ENCODE peak calls at places on chromosome 22, in seven cellular contexts. N is ELR; B is iPS DF 6.9; A is stimulated activated CD4-positive, alpha-beta T cell treated with anti-CD3 and anti-CD28 coated beads, Interleukin-4, amount 100 ng/mL, for 24 hours; C is adrenal gland; J is mammary epithelial cell; G is stimulated activated CD8-positive, alpha-beta memory T cell treated with anti-CD3 and anti-CD28 coated beads, Interleukin-7, amount 100 ng/mL, for 1 hour. F is an unnamed sample.

GRCh38 chr22:23251445-23252093 is 71.3 kb downstream of the BCR start:
- DNase-seq in N (peak; percentile 49), B (no peak), A (no peak), C (peak; percentile 75), J (peak; percentile 46), G (no peak), F (peak; percentile 1)

GRCh38 chr22:33335611-33336279 is 277.6 kb upstream of the SYN3 start:
- DNase-seq in N (no peak), B (no peak), A (no peak), C (no peak), J (no peak), G (no peak), F (no peak)

GRCh38 chr22:50274311-50274710 is 4.1 kb upstream of the MAPK11 start:
- DNase-seq in N (peak; percentile 73), B (no peak), A (peak; percentile 49), C (peak; percentile 84), J (no peak), G (no peak), F (peak; percentile 58)

GRCh38 chr22:23882370-23882769 is 11.8 kb upstream of the MIF start:
- DNase-seq in N (no peak), B (no peak), A (no peak), C (no peak), J (no peak), G (no peak), F (no peak)

GRCh38 chr22:33035276-33035863 is 22.8 kb downstream of the SYN3 start:
- DNase-seq in N (no peak), B (no peak), A (no peak), C (peak; percentile 13), J (no peak), G (no peak), F (no peak)

GRCh38 chr22:28620244-28620922 is 59.3 kb downstream of the TTC28 start:
- DNase-seq in N (no peak), B (no peak), A (no peak), C (no peak), J (no peak), G (no peak), F (no peak)

GRCh38 chr22:39545310-39546063 is 12.9 kb upstream of the RPS19BP1 start:
- DNase-seq in N (no peak), B (no peak), A (peak; percentile 71), C (peak; percentile 61), J (peak; percentile 32), G (peak; percentile 53), F (no peak)

GRCh38 chr22:45187891-45188290 is 24.2 kb downstream of the NUP50 start:
- DNase-seq in N (no peak), B (no peak), A (no peak), C (no peak), J (no peak), G (no peak), F (no peak)

GRCh38 chr22:28375761-28376534 is 303.7 kb downstream of the TTC28 start:
- DNase-seq in N (no peak), B (no peak), A (no peak), C (no peak), J (no peak), G (no peak), F (no peak)

GRCh38 chr22:49044776-49045175 is 782.9 kb downstream of the BRD1 start:
- DNase-seq in N (no peak), B (no peak), A (no peak), C (no peak), J (no peak), G (no peak), F (no peak)

GRCh38 chr22:44916281-44917231 is 93.2 kb downstream of the PHF21B start:
- DNase-seq in N (no peak), B (no peak), A (no peak), C (no peak), J (no peak), G (no peak), F (no peak)

GRCh38 chr22:43171607-43172006 is 15.3 kb downstream of the TTLL12 start:
- DNase-seq in N (no peak), B (no peak), A (no peak), C (no peak), J (no peak), G (no peak), F (no peak)

GRCh38 chr22:20238567-20239062 is 29.5 kb downstream of the RTN4R start:
- DNase-seq in N (peak; percentile 50), B (peak; percentile 66), A (peak; percentile 49), C (no peak), J (peak; percentile 13), G (no peak), F (peak; percentile 30)

GRCh38 chr22:39244496-39245129 is at the start of gene PDGFB:
- DNase-seq in N (peak; percentile 34), B (no peak), A (no peak), C (peak; percentile 39), J (peak; percentile 44), G (no peak), F (peak; percentile 62)

F was measured in PC-3.